ENCODE peak calls at places on chromosomes 13 and 19, in five cellular contexts. I is tibial nerve, A is stomach, U is progenitor cell of endocrine pancreas, K is adrenal gland. V is an unnamed sample.

GRCh38 chr19:4234862-4235201 is 5.5 kb downstream of the EBI3 start:
- DNase-seq in I (no peak), A (no peak), U (no peak), K (no peak), V (no peak)

GRCh38 chr13:69616398-69616797 is 491.2 kb upstream of the ATXN8OS start:
- DNase-seq in I (no peak), A (no peak), U (no peak), K (no peak), V (no peak)

GRCh38 chr13:63684822-63685221 is 2269.2 kb upstream of the PCDH20 start:
- DNase-seq in I (no peak), A (no peak), U (no peak), K (no peak), V (no peak)

GRCh38 chr13:110319397-110319773 is 12.3 kb downstream of the COL4A2 start:
- DNase-seq in I (no peak), A (no peak), U (no peak), K (no peak), V (no peak)

GRCh38 chr13:109665211-109665610 is 121.2 kb downstream of the IRS2 start:
- DNase-seq in I (no peak), A (no peak), U (no peak), K (no peak), V (no peak)

GRCh38 chr19:38745316-38745715 is 1.0 kb upstream of the CAPN12 start:
- DNase-seq in I (no peak), A (no peak), U (no peak), K (no peak), V (no peak)

GRCh38 chr13:22883961-22884360 is 296.8 kb upstream of the SGCG start:
- DNase-seq in I (no peak), A (no peak), U (no peak), K (no peak), V (no peak)

GRCh38 chr13:90568165-90568564 is 779.3 kb upstream of the MIR17HG start:
- DNase-seq in I (no peak), A (no peak), U (no peak), K (no peak), V (no peak)

GRCh38 chr13:106110241-106110855 is 425.1 kb downstream of the EFNB2 start:
- DNase-seq in I (no peak), A (no peak), U (no peak), K (no peak), V (no peak)

GRCh38 chr13:95325485-95325884 is 24.2 kb upstream of the ABCC4 start:
- DNase-seq in I (no peak), A (no peak), U (no peak), K (no peak), V (no peak)

GRCh38 chr13:50080856-50081105 is 65.5 kb downstream of the KCNRG start:
- DNase-seq in I (no peak), A (no peak), U (no peak), K (no peak), V (no peak)

GRCh38 chr13:46801831-46802230 is 4.9 kb upstream of the ESD start:
- DNase-seq in I (no peak), A (no peak), U (no peak), K (no peak), V (no peak)

GRCh38 chr13:112587767-112588489 is at the start of gene TUBGCP3:
- DNase-seq in I (peak), A (peak), U (peak), K (peak), V (peak)

GRCh38 chr19:38079926-38080380 is 144.1 kb downstream of the DPF1 start:
- DNase-seq in I (no peak), A (peak), U (no peak), K (no peak), V (no peak)

GRCh38 chr13:32176696-32177095 is 138.5 kb downstream of the ZAR1L start:
- DNase-seq in I (no peak), A (no peak), U (no peak), K (no peak), V (no peak)

GRCh38 chr13:52599853-52600603 is 42.2 kb upstream of the HNRNPA1L2 start:
- DNase-seq in I (no peak), A (no peak), U (peak), K (no peak), V (peak)

GRCh38 chr19:48685583-48685982 is 10.2 kb upstream of the FUT2 start:
- DNase-seq in I (no peak), A (no peak), U (no peak), K (no peak), V (no peak)

GRCh38 chr13:60611523-60611922 is 214.5 kb downstream of the TDRD3 start:
- DNase-seq in I (no peak), A (no peak), U (no peak), K (no peak), V (no peak)

GRCh38 chr13:28718186-28718537 is 608 bp downstream of the SLC46A3 start:
- DNase-seq in I (peak), A (no peak), U (no peak), K (no peak), V (no peak)

GRCh38 chr13:42656136-42656535 is 82.2 kb downstream of the TNFSF11 start:
- DNase-seq in I (no peak), A (no peak), U (no peak), K (no peak), V (no peak)

GRCh38 chr19:2600914-2601870 is 101.3 kb downstream of the GNG7 start:
- DNase-seq in I (no peak), A (no peak), U (no peak), K (no peak), V (no peak)

GRCh38 chr13:88627071-88627470 is 955.9 kb downstream of the SLITRK5 start:
- DNase-seq in I (no peak), A (no peak), U (no peak), K (no peak), V (no peak)

GRCh38 chr13:100675660-100676129 is 1.1 kb upstream of the TMTC4 start:
- DNase-seq in I (no peak), A (no peak), U (no peak), K (no peak), V (no peak)

GRCh38 chr19:12293771-12294307 is 844 bp downstream of the ZNF44 start:
- DNase-seq in I (peak), A (peak), U (peak), K (peak), V (no peak)

DNA sequence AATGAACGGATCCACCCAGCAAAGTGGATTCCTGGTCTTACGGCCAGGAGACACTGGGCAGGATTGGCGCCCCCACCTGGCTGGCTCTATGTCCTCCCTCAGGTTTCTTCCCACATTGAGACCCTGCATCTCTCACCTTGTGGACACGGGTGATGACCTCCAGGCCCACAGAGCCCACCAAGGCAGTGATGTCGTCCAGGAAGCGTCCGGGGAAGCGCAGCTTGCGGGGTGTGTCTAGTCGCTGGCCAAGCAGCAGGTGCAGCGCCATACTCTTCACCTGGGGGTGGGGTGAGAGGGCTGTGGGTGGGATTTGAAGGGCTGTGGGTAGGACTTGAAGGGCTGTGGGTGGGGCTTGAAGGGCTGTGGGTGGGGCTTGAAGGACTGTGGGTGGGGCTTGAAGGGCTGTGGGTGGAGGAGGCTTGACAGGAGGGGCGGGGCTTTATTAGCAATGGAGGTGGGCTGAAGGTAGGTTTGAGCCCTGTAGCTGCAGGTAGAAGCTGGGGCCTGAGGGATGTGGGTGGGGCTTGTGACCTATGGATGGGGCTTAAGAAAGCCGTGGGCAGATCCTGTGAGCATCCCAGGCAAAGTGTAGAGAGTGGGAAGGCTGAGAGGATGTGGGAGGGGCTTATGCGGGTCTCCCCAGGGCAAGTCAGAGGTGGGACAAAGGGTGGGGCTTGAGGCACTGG is 12.1 kb upstream of the ANGPTL8 start:
- DNase-seq in I (no peak), A (no peak), U (no peak), K (no peak), V (no peak)
- TF ChIP-seq CTCF in I (no peak), A (no peak), U (peak), K (no peak), V (no peak)

GRCh38 chr19:8503506-8503905 is 1.1 kb upstream of the PRAM1 start:
- DNase-seq in I (no peak), A (no peak), U (no peak), K (no peak), V (no peak)

GRCh38 chr19:8510589-8511115 is 3.3 kb downstream of the ZNF414 start:
- DNase-seq in I (no peak), A (no peak), U (no peak), K (no peak), V (no peak)

GRCh38 chr19:8505680-8506401 is 3.4 kb upstream of the PRAM1 start:
- DNase-seq in I (peak), A (peak), U (peak), K (peak), V (peak)

GRCh38 chr19:8504171-8504570 is 1.7 kb upstream of the PRAM1 start:
- DNase-seq in I (no peak), A (no peak), U (no peak), K (no peak), V (no peak)

GRCh38 chr19:8506402-8506957 is 4.0 kb upstream of the PRAM1 start:
- DNase-seq in I (no peak), A (no peak), U (no peak), K (peak), V (no peak)
- TF ChIP-seq CTCF in I (peak), A (no peak), U (no peak), K (no peak), V (no peak)

DNA sequence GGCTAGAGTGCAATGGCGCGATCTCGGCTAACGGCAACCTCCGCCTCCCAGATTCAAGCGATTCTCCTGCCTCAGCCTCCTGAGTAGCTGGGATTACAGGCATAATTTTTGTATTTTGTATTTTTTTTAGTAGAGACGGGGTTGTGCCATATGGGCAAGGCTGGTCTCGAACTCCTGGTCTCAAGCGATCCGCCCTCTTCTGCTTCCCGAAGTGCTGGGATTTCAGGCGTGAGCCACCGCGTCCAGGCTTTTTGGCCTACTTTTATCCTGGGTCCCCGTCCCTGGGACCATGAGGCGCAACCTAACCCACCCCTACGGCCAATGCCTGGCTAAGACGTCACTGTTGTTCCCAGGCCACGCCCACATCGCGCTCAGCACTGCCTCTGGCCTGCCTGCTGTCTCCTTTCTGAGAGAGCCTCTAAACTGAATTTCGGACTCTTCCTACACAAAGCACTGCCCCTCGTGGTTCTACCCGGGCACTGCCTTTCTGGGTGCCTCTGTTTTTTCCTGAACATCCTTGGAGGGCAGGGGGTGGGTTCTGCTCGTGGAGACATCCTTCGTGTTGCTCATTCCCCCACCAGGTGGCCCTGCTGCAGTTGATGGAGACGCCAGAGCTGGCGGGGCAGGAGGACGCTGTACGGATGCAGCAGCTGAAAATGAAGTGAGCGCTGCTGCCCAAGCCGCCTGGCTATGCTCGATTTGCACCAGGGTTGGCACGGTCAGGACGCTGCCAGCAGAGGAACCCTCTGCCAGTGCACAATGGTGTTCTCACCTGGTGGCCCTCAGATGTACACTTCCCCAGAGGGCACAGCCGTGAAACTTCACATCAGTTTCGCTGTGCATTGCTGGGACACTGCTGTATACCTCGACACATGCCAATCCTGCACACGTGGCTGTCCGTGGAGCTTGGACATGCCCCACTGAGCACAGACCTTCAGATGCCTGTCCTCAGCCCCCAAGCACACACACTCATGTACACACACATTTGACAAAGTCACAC is 2.0 kb downstream of the REX1BD start:
- DNase-seq in I (peak), A (no peak), U (peak), K (no peak), V (peak)
- TF ChIP-seq CTCF in I (peak), A (no peak), U (peak), K (peak), V (peak)

DNA sequence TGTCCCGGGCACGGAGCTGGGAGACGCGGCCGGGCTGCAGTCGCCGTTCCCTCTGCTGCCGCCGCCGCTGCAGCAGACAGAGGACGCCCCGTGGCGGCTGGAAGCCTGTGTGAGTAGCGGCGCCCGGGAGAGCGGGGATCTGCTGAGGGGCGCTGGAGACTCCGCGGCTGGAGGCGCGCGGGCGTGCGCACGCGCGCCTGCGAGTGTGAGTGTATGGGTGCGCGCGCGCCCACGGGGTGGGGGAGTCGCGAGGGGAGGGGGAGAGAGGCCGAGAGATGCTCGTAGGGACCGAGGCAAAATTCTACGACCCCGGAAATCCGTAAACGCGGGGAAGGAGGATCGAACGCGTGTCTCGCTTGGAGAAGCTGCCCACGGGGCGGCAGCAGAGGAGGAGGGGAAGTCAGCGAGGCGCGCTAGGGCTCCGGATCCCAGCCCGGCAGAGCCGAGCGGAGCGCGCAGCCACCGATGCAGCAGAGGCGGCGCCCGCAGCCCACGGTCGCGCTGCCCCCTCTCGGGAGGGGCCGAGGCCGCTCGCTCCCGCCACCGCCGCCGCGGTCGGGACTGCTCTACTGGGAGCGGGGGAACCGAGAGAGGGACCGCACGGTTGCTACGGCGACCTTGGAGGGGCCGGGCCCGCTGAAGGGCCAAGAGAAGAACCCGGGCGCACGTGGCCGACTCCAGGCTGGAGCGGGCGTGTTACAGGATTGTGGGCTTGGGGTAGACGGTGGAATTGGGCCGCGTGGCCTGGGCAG is at the start of gene ENOX1:
- DNase-seq in I (no peak), A (peak), U (peak), K (peak), V (peak)
- TF ChIP-seq CTCF in I (no peak), A (no peak), U (no peak), K (peak), V (peak)

DNA sequence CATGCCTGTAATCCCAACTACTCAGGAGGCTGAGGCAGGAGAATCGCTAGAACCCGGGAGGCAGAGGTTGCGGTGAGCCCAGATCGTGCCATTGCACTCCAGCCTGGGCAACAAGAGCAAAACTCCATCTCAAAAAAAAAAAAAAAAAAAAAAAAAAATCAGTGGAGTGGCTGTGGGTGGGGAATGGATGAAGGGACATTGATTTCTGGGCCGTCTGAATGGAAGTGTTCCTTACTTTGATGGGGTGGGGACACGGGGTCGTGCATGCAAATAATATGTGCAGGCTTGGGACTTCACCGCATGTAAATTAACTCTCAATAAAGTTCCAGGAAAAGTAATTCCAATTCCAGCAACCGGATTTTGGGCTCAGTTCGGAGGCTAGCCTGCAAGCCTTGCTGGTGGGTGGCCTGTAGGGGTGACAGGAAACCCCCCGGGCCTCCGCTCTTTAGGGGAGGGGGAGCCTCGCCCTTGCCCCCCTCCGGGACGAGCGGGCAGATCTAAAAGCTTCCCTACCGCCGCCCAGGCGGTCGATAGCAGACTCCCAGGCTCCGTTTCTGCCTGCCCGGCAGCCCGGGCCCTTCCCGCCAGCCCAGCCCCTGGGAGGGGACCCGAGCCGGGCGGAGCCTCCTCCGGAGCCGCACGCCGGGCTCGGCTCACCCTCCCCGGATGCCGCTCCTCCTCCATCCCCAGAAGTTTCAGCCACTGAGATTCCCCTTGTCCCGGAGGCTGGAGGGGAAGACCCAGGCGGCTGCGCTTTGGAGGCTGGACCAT is 48.0 kb upstream of the ADGRE5 start:
- DNase-seq in I (no peak), A (peak), U (peak), K (no peak), V (no peak)
- TF ChIP-seq CTCF in I (no peak), A (no peak), U (no peak), K (no peak), V (no peak)

GRCh38 chr13:44818428-44818827 is 170.8 kb downstream of the NUFIP1 start:
- DNase-seq in I (no peak), A (no peak), U (no peak), K (no peak), V (peak)
- TF ChIP-seq CTCF in I (no peak), A (peak), U (peak), K (peak), V (no peak)

GRCh38 chr19:45692187-45693111 is at the start of gene QPCTL:
- DNase-seq in I (peak), A (peak), U (peak), K (peak), V (peak)

GRCh38 chr19:45691516-45692186 is at the start of gene SNRPD2:
- DNase-seq in I (peak), A (peak), U (peak), K (peak), V (peak)

GRCh38 chr19:45687599-45687998 is 4.2 kb downstream of the SNRPD2 start:
- DNase-seq in I (no peak), A (no peak), U (no peak), K (no peak), V (no peak)

DNA sequence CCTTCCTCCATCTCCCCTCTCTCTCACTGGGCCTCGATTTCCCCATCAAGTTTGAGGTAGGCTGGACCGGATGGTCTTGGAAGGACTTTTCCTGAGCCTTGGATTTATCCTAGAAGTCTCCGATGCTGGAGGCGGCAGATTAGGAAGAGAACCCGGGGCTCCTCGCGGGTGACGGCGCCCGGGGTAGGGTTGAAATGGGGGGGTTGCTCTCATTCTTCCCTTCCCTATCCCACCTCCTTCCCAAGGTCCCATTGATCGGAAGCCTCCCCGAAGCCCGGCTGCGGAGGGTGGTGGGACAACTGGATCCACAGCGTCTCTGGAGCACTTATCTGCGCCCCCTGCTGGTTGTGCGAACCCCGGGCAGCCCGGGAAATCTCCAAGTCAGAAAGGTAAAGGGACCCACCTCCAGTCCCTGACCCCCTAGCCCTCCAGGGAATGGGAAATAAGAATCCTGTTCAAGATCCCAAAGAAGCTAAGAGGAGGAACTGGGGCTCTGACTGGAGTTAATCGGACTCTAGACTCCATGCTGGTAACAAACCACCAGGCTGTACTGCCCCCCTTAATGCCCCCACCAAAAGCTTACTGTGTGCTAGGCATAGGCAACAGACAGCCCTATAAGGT is 812 bp downstream of the QPCTL start:
- DNase-seq in I (peak), A (peak), U (peak), K (peak), V (peak)
- TF ChIP-seq CTCF in I (peak), A (peak), U (peak), K (peak), V (peak)